ENCODE peak calls at places on chromosomes 16 and 17, in five cellular contexts. L, V, N, B and P are unnamed samples.

GRCh38 chr16:23209606-23210005 is 27.1 kb downstream of the SCNN1G start:
- DNase-seq in L (no peak), N (no peak), B (no peak), V (no peak), P (no peak)

GRCh38 chr16:89031715-89032659 is 55.0 kb upstream of the CBFA2T3 start:
- DNase-seq in N (no peak), V (no peak), B (no peak), L (no peak), P (no peak)

GRCh38 chr17:83162035-83162745 is 82.8 kb downstream of the METRNL start:
- DNase-seq in B (no peak), N (no peak), V (no peak), L (no peak), P (no peak)

GRCh38 chr17:69732272-69732671 is 317.8 kb downstream of the MAP2K6 start:
- DNase-seq in N (no peak), B (no peak), V (no peak), L (no peak), P (peak; percentile 54)

GRCh38 chr16:82935781-82936180 is 309.0 kb downstream of the CDH13 start:
- DNase-seq in B (no peak), N (no peak), L (no peak), V (no peak), P (no peak)

GRCh38 chr16:12239953-12240485 is 263.5 kb downstream of the SNX29 start:
- DNase-seq in N (no peak), L (no peak), V (no peak), B (no peak), P (peak; percentile 54)

GRCh38 chr17:27511154-27511553 is 54.9 kb downstream of the KSR1 start:
- DNase-seq in L (no peak), B (no peak), N (no peak), V (no peak), P (no peak)

GRCh38 chr16:21599994-21600773 is 807 bp downstream of the METTL9 start:
- DNase-seq in N (peak; percentile 33), V (no peak), L (no peak), B (peak; percentile 63), P (peak; percentile 46)

GRCh38 chr16:11258553-11259287 is 2.7 kb upstream of the SOCS1 start:
- DNase-seq in L (no peak), B (peak; percentile 65), V (no peak), N (no peak), P (no peak)

GRCh38 chr16:31201511-31202401 is 804 bp downstream of the PYCARD start:
- DNase-seq in V (no peak), B (no peak), L (peak; percentile 81), N (peak; percentile 64), P (no peak)

GRCh38 chr17:40123811-40124114 is 2.0 kb downstream of the MSL1 start:
- DNase-seq in V (no peak), B (no peak), L (no peak), N (no peak), P (no peak)

GRCh38 chr17:58324409-58325288 is 3.9 kb downstream of the TSPOAP1 start:
- DNase-seq in B (no peak), V (no peak), L (peak; percentile 78), N (no peak), P (peak; percentile 18)

GRCh38 chr17:4892499-4893221 is 6.7 kb upstream of the C17orf107 start:
- DNase-seq in B (no peak), V (no peak), L (no peak), N (no peak), P (no peak)

GRCh38 chr17:38410201-38410600 is 18.1 kb upstream of the ARHGAP23 start:
- DNase-seq in B (no peak), N (no peak), V (no peak), L (no peak), P (no peak)

GRCh38 chr17:17147821-17148220 is 58.3 kb downstream of the PLD6 start:
- DNase-seq in V (no peak), N (no peak), L (no peak), B (no peak), P (peak; percentile 44)

GRCh38 chr17:45428050-45428953 is 4.4 kb downstream of the ARHGAP27 start:
- DNase-seq in N (peak; percentile 79), B (peak; percentile 67), L (peak; percentile 96), V (peak; percentile 94), P (peak; percentile 42)

GRCh38 chr17:57266842-57267241 is 10.5 kb downstream of the MSI2 start:
- DNase-seq in B (no peak), N (no peak), V (no peak), L (peak; percentile 36), P (no peak)

GRCh38 chr16:21638573-21638975 is 13.8 kb downstream of the IGSF6 start:
- DNase-seq in V (no peak), B (peak; percentile 91), N (no peak), L (no peak), P (peak; percentile 66)

GRCh38 chr17:68540981-68541380 is 28.8 kb downstream of the PRKAR1A start:
- DNase-seq in B (no peak), V (no peak), L (no peak), N (no peak), P (no peak)

GRCh38 chr16:77777745-77778144 is 10.6 kb upstream of the VAT1L start:
- DNase-seq in B (no peak), L (no peak), N (no peak), V (no peak), P (no peak)

GRCh38 chr16:71933913-71934696 is 38.8 kb downstream of the IST1 start:
- DNase-seq in B (no peak), N (peak; percentile 36), L (no peak), V (no peak), P (peak; percentile 79)

GRCh38 chr17:39485555-39485954 is 24.3 kb downstream of the CDK12 start:
- DNase-seq in L (no peak), N (no peak), B (no peak), V (no peak), P (peak; percentile 98)

GRCh38 chr16:87333101-87333500 is 15.9 kb upstream of the C16orf95 start:
- DNase-seq in V (no peak), L (no peak), B (no peak), N (no peak), P (no peak)

GRCh38 chr16:58009856-58010416 is 8.7 kb downstream of the USB1 start:
- DNase-seq in L (no peak), V (no peak), B (no peak), N (no peak), P (no peak)

GRCh38 chr16:138049-138417 is 440 bp downstream of the NPRL3 start:
- DNase-seq in V (peak; percentile 47), L (peak; percentile 71), B (no peak), N (peak; percentile 59), P (no peak)

GRCh38 chr16:67039260-67040020 is 10.5 kb downstream of the CBFB start:
- DNase-seq in V (no peak), L (no peak), B (no peak), N (no peak), P (peak; percentile 72)

GRCh38 chr16:23374721-23375120 is 72.6 kb downstream of the SCNN1B start:
- DNase-seq in B (no peak), V (no peak), N (no peak), L (no peak), P (no peak)

GRCh38 chr17:48016112-48016511 is 21.5 kb downstream of the COPZ2 start:
- DNase-seq in N (peak; percentile 37), V (peak; percentile 29), L (no peak), B (no peak), P (peak; percentile 86)

GRCh38 chr17:34318474-34318873 is 761 bp upstream of the CCL8 start:
- DNase-seq in B (no peak), V (peak; percentile 28), L (peak; percentile 56), N (peak; percentile 48), P (no peak)

GRCh38 chr17:13596241-13596941 is 5.3 kb downstream of the HS3ST3A1 start:
- DNase-seq in B (no peak), N (peak; percentile 9), V (no peak), L (no peak), P (no peak)

GRCh38 chr16:68235105-68235881 is 634 bp downstream of the ESRP2 start:
- DNase-seq in V (no peak), N (no peak), L (peak; percentile 79), B (peak; percentile 57), P (no peak)

GRCh38 chr17:1989135-1989534 is 36.0 kb downstream of the RTN4RL1 start:
- DNase-seq in N (no peak), V (peak; percentile 55), B (no peak), L (no peak), P (peak; percentile 88)

GRCh38 chr16:10729649-10730048 is 14.0 kb upstream of the NUBP1 start:
- DNase-seq in L (no peak), N (no peak), V (peak; percentile 71), B (no peak), P (peak; percentile 38)

DNA sequence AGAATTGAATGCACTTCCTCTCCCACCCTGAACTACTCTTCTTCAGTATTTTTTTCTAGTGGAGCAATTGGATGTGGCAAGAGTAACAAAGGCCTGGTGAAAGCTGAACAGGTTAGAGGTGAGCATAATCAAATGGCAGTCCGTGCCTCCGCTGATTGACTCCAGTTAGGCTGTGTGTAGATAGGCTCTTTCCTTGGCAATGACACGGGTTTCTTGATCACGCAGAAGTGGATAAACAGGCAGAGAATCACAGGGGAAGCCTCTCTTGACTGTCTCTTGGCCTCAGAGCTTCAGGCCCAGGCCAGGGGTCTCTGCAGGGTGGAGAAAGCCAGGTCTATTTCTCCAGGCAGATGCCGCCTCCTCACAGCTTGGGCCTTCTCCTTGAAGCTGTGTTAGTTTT is 4.2 kb downstream of the CD300LB start:
- DNase-seq in N (no peak), B (no peak), L (no peak), V (no peak), P (no peak)
- TF ChIP-seq MAFK in N (no peak), B (no peak), L (no peak), V (no peak), P (no peak)

DNA sequence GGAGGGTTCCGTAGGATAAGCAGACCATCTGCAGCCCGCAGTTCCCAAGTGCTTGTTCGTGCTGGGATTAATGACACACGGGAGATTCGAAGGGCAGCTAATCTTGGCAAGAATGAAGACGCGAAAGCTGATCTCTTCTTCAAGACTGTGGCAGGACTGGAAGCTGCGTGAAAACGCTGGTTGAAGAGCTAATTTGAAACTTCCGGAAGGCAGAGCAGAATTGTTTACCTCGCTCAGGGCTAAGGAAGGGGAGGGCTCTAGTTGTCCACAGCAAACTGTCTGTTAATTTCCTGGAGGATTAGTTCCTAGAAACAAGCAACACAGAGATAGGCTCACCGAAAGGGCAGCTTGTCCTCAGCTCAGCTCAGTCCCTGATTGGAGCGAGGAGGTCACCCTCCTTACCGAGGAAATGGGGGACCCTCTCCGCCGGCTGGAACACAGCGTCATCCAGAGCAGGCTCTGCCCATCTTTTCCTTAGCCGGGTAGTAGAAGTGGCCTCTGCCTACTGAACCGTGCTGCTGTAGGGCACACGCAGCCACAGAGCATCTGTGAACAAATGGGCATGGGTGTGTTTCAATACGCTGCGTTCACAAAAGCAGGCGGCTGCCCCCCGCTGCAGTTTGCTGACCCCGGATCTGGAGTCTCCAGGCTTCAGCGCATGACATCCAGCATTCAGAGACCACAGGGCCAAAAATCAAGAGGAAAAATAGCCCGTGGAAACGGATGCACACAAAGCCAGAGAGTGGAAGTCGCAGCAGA is 16.7 kb upstream of the BAIAP2 start:
- DNase-seq in B (no peak), V (no peak), N (peak; percentile 88), L (no peak), P (peak; percentile 63)
- TF ChIP-seq USF2 in B (no peak), V (no peak), N (no peak), L (no peak), P (no peak)

GRCh38 chr16:46900464-46901235 is 16.5 kb downstream of the GPT2 start:
- DNase-seq in N (no peak), L (no peak), B (no peak), V (no peak), P (no peak)
- TF ChIP-seq MAFK in N (no peak), L (no peak), B (no peak), V (no peak), P (no peak)

GRCh38 chr17:43423777-43424455 is 25.1 kb downstream of the ARL4D start:
- DNase-seq in V (no peak), N (no peak), B (no peak), L (no peak), P (no peak)

GRCh38 chr17:43416998-43417891 is 18.5 kb downstream of the ARL4D start:
- DNase-seq in B (no peak), L (no peak), V (no peak), N (no peak), P (peak; percentile 37)

GRCh38 chr17:43418441-43419374 is 19.9 kb downstream of the ARL4D start:
- DNase-seq in N (peak; percentile 21), B (peak; percentile 56), V (peak; percentile 97), L (no peak), P (peak; percentile 92)
- TF ChIP-seq USF2 in N (no peak), B (no peak), V (no peak), L (no peak), P (peak; percentile 7)